ENCODE peak calls at places on chromosome 1, in six cellular contexts. F is sigmoid colon, Z is uterus, Q is prostate gland, N is breast epithelium, G is tibial nerve. S is an unnamed sample.

GRCh38 chr1:193905288-193906085 is 719.1 kb upstream of the B3GALT2 start:
- DNase-seq in N (no peak), Z (no peak), Q (no peak), F (no peak), G (no peak), S (no peak)

GRCh38 chr1:182181167-182181572 is 119.7 kb upstream of the ZNF648 start:
- DNase-seq in F (no peak), Z (no peak), N (peak), Q (peak), G (no peak), S (no peak)

GRCh38 chr1:206556748-206557635 is 49.7 kb downstream of the RASSF5 start:
- DNase-seq in G (peak), N (peak), F (peak), Z (peak), Q (peak), S (peak)

GRCh38 chr1:34787461-34788420 is 5.1 kb upstream of the GJA4 start:
- DNase-seq in N (no peak), Z (no peak), Q (no peak), F (peak), G (no peak), S (no peak)

GRCh38 chr1:30760596-30761311 is 3.2 kb upstream of the LAPTM5 start:
- DNase-seq in N (no peak), G (no peak), F (no peak), Z (no peak), Q (no peak), S (no peak)

GRCh38 chr1:200980452-200980772 is 43.1 kb downstream of the KIF21B start:
- DNase-seq in G (no peak), Z (no peak), F (no peak), Q (no peak), N (no peak), S (no peak)

GRCh38 chr1:175628548-175629317 is 114.7 kb downstream of the TNR start:
- DNase-seq in Q (no peak), G (peak), Z (no peak), F (no peak), N (no peak), S (peak)

GRCh38 chr1:225413708-225414375 is 14.0 kb downstream of the LBR start:
- DNase-seq in G (no peak), Z (no peak), F (no peak), N (no peak), Q (no peak), S (no peak)

DNA sequence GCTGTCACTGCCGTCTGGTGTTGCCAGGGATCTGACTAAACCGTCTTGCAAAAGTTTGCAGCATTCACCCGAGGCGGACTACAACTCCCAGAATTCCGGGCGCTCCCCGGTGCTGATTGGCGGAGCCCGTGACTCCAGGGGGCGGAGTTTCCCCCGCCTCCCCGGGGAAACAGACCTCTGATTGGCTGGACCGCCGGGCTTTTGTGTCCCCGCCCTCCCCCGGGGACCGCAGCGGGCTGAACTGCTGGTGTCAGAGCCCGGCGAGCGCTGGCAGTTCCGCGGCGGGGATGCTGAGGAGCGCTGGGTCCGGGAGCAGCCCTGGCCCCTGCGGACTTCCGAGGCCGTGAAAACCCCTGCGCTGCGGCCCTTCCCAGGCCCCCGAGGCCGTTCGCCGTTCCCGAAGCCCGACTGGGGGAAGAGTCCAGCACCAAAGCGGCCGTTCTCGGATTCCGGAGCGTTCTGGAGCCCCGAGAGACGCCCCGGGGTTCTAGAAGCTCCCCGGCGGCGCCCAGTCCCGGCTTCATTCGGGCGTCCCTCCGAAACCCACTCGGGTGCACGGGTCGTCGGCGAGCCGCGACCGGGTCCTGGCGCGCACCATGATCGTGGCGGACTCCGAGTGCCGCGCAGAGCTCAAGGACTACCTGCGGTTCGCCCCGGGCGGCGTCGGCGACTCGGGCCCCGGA is at the start of gene SESN2:
- DNase-seq in G (peak), N (peak), F (peak), Z (peak), Q (peak), S (peak)
- TF ChIP-seq POLR2A in G (peak), N (peak), F (peak), Z (peak), Q (peak), S (no peak)

DNA sequence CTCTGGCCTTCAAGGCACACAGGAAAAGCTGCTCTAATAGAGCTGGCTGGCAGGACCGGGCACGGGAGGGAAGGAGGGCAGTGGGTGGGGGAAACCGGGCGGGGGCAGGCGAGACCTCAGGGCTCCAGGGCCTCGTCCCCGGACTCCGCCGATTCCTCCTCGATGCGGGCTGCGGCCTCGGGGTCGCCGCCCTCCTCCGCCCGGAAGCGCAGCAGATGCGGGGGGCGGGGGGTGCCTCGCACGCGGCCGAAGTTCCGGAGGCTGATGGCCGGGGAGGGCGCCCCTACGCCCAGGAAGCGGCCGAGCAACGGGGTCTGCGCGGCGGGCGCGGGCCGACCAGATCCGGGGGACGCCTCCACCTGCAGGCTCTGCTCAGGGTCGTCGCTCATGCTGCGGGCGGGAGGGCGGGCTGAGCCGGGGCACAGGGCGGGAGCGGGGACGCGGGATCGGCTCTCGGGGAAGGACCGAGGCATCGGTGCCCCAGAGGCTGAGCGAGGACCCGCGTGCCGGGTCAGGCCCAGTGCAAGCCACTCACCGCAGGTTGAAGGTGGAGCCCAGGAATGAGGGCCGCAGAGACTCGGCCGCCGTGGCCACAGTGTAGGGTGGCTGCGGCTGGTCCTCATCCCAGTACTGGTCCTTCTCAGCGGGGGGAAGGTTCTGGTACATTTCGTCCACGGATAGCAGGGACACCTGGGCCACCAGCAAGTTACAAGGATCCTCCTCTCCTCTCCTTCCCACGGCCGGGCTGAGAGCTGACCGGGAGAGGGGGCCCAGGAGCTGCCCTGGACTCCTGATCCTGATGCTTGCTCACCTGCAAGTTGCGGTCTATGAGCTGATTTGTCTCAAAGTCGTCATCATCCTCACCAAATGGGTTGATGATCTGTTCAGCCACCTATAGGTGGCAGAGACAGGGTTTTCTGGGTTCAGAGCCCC is 3.6 kb downstream of the BEST4 start:
- DNase-seq in F (no peak), Z (peak), G (no peak), Q (no peak), N (no peak), S (no peak)
- H3K4me3 ChIP-seq in F (peak), Z (peak), G (peak), Q (peak), N (peak), S (no peak)

GRCh38 chr1:234090212-234091064 is 186.0 kb downstream of the SLC35F3 start:
- DNase-seq in F (no peak), Z (no peak), N (no peak), G (no peak), Q (no peak), S (no peak)
- TF ChIP-seq POLR2A in F (no peak), Z (no peak), N (no peak), G (no peak), Q (no peak), S (no peak)

GRCh38 chr1:207626972-207627337 is 18.0 kb upstream of the CR1L start:
- DNase-seq in F (no peak), Z (no peak), G (no peak), Q (no peak), N (no peak), S (no peak)

GRCh38 chr1:207628776-207629175 is 16.2 kb upstream of the CR1L start:
- DNase-seq in F (no peak), Q (no peak), G (no peak), N (no peak), Z (no peak), S (no peak)

GRCh38 chr1:207633226-207633625 is 11.7 kb upstream of the CR1L start:
- DNase-seq in Z (no peak), G (no peak), Q (no peak), F (no peak), N (no peak), S (no peak)

GRCh38 chr1:207631137-207631536 is 13.8 kb upstream of the CR1L start:
- DNase-seq in Q (no peak), F (no peak), Z (no peak), N (no peak), G (no peak), S (no peak)

GRCh38 chr1:207627496-207627895 is 17.4 kb upstream of the CR1L start:
- DNase-seq in Z (no peak), Q (no peak), F (no peak), G (no peak), N (no peak), S (no peak)
- H3K4me3 ChIP-seq in Z (no peak), Q (no peak), F (no peak), G (no peak), N (no peak), S (no peak)

GRCh38 chr1:2558030-2558400 is 1.8 kb downstream of the TNFRSF14 start:
- DNase-seq in G (no peak), Z (no peak), Q (no peak), F (no peak), N (no peak), S (no peak)

GRCh38 chr1:2555634-2556276 is 416 bp upstream of the TNFRSF14 start:
- DNase-seq in N (peak), F (peak), G (peak), Q (peak), Z (peak), S (peak)

GRCh38 chr1:2554621-2555387 is 1.4 kb upstream of the TNFRSF14 start:
- DNase-seq in Z (no peak), Q (no peak), G (no peak), N (no peak), F (no peak), S (no peak)

GRCh38 chr1:2557146-2558029 is 1.2 kb downstream of the TNFRSF14 start:
- DNase-seq in Q (peak), Z (no peak), F (no peak), G (no peak), N (no peak), S (no peak)

DNA sequence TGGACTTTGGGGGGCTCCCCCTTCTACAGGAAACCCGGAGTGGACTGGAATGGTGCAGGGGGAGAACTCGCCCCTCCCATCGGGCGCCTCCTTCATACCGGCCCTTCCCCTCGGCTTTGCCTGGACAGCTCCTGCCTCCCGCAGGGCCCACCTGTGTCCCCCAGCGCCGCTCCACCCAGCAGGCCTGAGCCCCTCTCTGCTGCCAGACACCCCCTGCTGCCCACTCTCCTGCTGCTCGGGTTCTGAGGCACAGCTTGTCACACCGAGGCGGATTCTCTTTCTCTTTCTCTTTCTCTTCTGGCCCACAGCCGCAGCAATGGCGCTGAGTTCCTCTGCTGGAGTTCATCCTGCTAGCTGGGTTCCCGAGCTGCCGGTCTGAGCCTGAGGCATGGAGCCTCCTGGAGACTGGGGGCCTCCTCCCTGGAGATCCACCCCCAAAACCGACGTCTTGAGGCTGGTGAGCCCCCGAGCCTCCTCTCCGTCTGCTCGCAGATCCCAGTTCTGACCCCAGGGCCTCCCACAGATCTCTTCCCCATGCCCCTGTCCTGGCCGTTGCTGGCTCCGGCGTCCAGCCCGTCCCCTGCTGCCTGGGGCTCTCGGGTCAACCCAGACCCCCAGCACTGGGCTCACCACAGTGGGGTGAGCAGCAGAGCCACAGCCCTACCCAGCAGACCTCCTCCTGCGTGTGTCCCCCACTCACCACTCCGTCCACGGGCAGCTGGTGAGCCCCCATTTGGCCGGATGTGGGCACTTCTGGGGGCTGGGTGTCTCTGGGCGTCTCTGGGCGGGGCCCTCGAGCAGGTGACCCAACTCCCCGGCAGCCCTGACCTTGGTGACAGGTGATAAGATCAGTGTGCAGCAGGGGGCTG is at the start of gene TNFRSF14:
- DNase-seq in N (peak), Q (peak), F (peak), Z (peak), G (no peak), S (peak)
- TF ChIP-seq POLR2A in N (no peak), Q (peak), F (no peak), Z (no peak), G (no peak), S (no peak)

DNA sequence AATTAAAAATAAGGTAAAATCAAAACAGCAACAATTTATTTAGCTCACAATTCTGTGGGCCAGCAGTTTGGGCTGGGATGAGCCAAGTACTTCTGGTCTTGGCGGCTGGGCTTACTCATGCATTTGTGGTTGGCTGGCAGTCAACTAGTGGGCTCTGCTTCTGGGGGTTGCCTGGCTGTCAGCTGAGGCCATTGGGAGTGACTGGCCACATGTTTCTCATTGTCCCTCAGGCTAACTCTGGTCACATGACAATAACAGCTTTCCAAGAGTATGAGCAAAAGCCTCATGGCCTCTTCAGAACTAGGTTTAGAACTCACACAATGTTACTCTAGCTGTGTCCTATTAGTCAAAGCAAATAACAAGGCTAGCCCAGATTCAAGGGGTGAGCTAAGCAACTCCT is 15.6 kb upstream of the CHIA start:
- DNase-seq in N (peak), F (peak), Z (peak), G (peak), Q (no peak), S (peak)
- H3K4me3 ChIP-seq in N (peak), F (no peak), Z (no peak), G (no peak), Q (no peak), S (no peak)

DNA sequence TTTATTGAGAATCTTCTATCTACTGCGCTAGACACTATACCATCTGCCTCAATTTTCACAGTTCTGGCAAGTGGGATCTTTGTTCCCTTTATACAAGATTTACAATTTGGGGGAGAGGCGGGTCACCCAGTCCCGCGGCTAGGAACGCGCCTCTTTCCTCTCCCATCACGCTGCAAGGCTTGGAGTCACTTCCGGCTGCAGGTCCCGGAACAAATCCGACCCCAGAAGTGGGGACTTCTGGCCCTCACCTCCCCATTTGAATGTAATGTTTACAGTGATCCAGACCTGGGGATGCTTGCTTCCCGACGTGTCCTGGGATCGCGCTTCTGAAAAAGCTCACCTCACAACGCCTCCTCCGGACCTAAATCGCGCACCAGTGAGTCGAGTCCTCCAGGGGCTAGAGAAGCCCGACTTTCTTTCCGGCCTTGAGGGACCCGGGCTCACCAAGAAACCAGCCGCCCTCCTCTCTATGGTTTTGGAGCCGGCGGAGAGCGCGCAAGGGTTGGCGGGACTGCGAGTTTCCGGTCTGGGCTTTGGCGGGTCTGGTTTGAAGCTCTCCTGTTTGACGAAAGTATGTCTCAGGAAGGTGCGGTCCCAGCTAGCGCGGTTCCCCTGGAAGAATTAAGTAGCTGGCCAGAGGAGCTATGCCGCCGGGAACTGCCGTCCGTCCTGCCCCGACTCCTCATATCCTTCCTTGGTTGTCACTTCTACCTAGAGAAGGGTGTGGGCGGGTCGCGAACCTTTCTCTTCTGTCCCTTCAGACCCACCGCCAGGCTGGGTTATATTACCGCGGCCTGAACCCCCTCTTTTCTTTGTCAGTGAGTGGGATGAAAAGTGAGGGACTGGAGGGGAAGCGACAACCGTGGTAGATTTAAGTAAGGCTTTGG is at the start of gene METTL18:
- DNase-seq in N (peak), G (peak), Q (peak), Z (peak), F (peak), S (peak)
- TF ChIP-seq POLR2A in N (no peak), G (peak), Q (no peak), Z (no peak), F (no peak), S (no peak)

GRCh38 chr1:39573736-39574624 is 2.6 kb downstream of the PABPC4 start:
- DNase-seq in G (no peak), N (no peak), F (no peak), Q (no peak), Z (no peak), S (no peak)
- H3K4me3 ChIP-seq in G (peak), N (peak), F (no peak), Q (no peak), Z (no peak), S (no peak)

GRCh38 chr1:228084325-228084724 is 1.8 kb downstream of the ARF1 start:
- DNase-seq in N (no peak), Q (no peak), Z (no peak), F (no peak), G (no peak), S (peak)
- TF ChIP-seq POLR2A in N (no peak), Q (peak), Z (no peak), F (no peak), G (no peak), S (no peak)

S was measured in lower leg skin.